ENCODE peak calls at places on chromosomes 3 and 15, in four cellular contexts. I is body of pancreas, K is Kasumi-1, V is B cell. B is an unnamed sample.

GRCh38 chr15:96554541-96554940 is 224.0 kb downstream of the NR2F2 start:
- DNase-seq in I (no peak), K (no peak), V (no peak), B (no peak)

GRCh38 chr15:66356069-66356358 is 471 bp downstream of the TIPIN start:
- DNase-seq in I (no peak), K (no peak), V (peak), B (no peak)

GRCh38 chr15:74240002-74240568 is 4.0 kb downstream of the CCDC33 start:
- DNase-seq in I (peak), K (no peak), V (no peak), B (peak)

GRCh38 chr3:94162700-94163099 is 99.8 kb downstream of the NSUN3 start:
- DNase-seq in I (no peak), K (no peak), V (no peak), B (no peak)

GRCh38 chr3:174937488-174937887 is 78.4 kb downstream of the NAALADL2 start:
- DNase-seq in I (no peak), K (no peak), V (no peak), B (no peak)

GRCh38 chr3:56783644-56784451 is 17.9 kb downstream of the ARHGEF3 start:
- DNase-seq in I (peak), K (peak), V (peak), B (peak)

GRCh38 chr3:64975138-64975537 is 287.3 kb upstream of the ADAMTS9 start:
- DNase-seq in I (no peak), K (no peak), V (no peak), B (no peak)

GRCh38 chr15:57418640-57419039 is 42.3 kb downstream of the CGNL1 start:
- DNase-seq in I (no peak), K (no peak), V (no peak), B (no peak)

GRCh38 chr15:59292393-59292792 is 80.3 kb downstream of the MYO1E start:
- DNase-seq in I (no peak), K (no peak), V (no peak), B (no peak)

GRCh38 chr3:177300039-177300833 is 103.0 kb upstream of the TBL1XR1 start:
- DNase-seq in I (no peak), K (peak), V (no peak), B (peak)

GRCh38 chr15:86591994-86592746 is 512.5 kb downstream of the AGBL1 start:
- DNase-seq in I (no peak), K (no peak), V (no peak), B (peak)

GRCh38 chr3:142943870-142944269 is 19.6 kb downstream of the PAQR9 start:
- DNase-seq in I (no peak), K (no peak), V (no peak), B (no peak)

GRCh38 chr3:190505381-190506003 is 8.4 kb upstream of the IL1RAP start:
- DNase-seq in I (no peak), K (no peak), V (no peak), B (no peak)

GRCh38 chr3:45689787-45690145 is 570 bp downstream of the SACM1L start:
- DNase-seq in I (no peak), K (no peak), V (no peak), B (no peak)